ENCODE peak calls at places on chromosomes 5 and 9, in four cellular contexts. R is epithelial cell of esophagus, D is thyroid gland, V is AG10803. M is an unnamed sample.

GRCh38 chr5:93313672-93314071 is 267.3 kb downstream of the NR2F1-AS1 start:
- DNase-seq in D (no peak), R (no peak), V (no peak), M (no peak)

GRCh38 chr5:151751091-151751490 is 7.3 kb downstream of the ATOX1 start:
- DNase-seq in D (no peak), R (peak), V (peak), M (no peak)

GRCh38 chr5:153572393-153572930 is 82.0 kb downstream of the GRIA1 start:
- DNase-seq in D (no peak), V (no peak), R (no peak), M (no peak)

GRCh38 chr5:163586431-163587033 is 81.1 kb downstream of the MAT2B start:
- DNase-seq in V (peak), D (no peak), R (no peak), M (no peak)

GRCh38 chr5:4098226-4098625 is 502.6 kb downstream of the IRX1 start:
- DNase-seq in V (no peak), D (no peak), R (no peak), M (no peak)

GRCh38 chr5:168104811-168105481 is 186.5 kb upstream of the WWC1 start:
- DNase-seq in R (no peak), V (no peak), D (peak), M (no peak)

GRCh38 chr5:149724130-149724850 is 5.8 kb upstream of the PPARGC1B start:
- DNase-seq in D (no peak), R (no peak), V (no peak), M (no peak)

GRCh38 chr9:77980622-77981021 is 51.0 kb downstream of the GNAQ start:
- DNase-seq in R (peak), V (peak), D (no peak), M (no peak)

GRCh38 chr5:54616031-54616430 is 98.5 kb downstream of the SNX18 start:
- DNase-seq in D (peak), R (peak), V (peak), M (no peak)

GRCh38 chr9:114405294-114406034 is 17.7 kb upstream of the AKNA start:
- DNase-seq in D (peak), V (peak), R (peak), M (peak)

DNA sequence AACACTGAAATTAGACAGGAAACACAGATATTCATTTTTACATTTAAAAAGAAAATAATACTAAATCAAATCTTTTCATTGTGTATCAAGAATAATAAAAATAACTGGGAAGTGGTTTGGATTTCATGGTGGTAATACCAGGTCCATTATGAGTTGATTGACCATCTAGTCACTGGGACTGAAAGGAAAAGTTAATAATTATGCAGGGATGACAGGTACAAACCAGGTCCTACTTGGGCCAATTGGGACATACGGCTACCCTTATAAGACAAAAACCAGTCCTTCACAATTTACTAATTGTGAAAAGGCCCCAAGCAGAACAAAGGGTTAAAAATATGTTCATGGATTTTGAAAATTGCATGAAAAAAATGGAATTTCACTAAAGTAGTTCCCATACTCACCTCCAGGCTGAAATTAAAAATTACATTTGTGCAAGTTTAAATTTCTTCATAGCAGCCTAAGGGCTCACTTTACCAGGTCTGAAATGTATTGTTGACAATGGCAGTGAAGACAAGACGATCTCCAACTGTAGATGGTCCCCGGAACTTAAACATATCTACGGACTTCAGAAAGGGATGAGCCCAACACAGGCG is 44.1 kb downstream of the ZCCHC9 start:
- DNase-seq in V (no peak), D (no peak), R (no peak), M (no peak)
- TF ChIP-seq CTCF in V (no peak), D (no peak), R (no peak), M (no peak)

DNA sequence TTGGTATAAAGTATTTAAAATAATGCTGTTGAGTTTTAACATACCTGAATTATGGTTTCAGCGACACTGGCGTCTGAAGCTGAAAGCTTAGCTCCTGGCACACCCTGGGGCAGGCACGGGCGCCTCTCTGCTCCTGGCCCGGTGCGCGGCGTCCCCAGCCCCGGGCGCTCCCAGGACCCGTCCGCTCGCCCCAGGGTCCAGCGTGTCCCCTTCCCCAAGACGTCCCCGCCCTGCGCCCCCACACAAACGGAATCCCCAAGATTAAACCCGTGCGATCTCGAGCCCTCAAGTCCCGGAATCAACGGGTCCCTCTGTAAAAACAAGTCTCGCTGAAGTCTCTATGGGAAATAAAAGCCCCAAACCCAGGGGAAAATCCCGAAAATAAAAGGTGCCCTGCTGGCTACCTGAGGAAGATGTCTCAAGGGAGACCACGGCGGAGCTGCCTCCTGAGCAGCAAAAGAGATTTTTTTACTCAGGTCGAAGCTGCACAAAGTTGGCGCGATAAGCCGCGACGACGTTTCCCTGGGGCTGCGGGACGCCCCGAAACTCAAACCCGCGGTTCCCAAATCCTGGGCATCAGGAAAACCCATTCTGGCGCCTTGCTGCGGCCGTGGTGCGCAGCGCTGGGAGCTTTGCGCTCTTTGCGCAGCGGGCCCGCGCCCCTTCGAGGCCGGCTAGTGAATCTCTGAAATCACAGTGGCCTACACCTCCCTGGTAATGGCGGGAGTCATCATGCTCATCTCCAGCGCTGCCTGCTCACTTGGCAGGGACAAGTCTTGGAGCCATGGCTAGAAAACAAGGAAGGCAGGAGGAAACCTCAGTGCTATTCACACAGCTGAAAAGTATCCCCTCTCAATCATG is 6.3 kb upstream of the IFNA8 start:
- DNase-seq in V (no peak), D (no peak), R (no peak), M (no peak)
- H3K4me3 ChIP-seq in V (peak), D (no peak), R (peak), M (peak)

GRCh38 chr5:67493676-67494075 is 297.1 kb upstream of the CD180 start:
- DNase-seq in D (peak), V (peak), R (peak), M (no peak)
- TF ChIP-seq CTCF in D (no peak), V (peak), R (peak), M (peak)

GRCh38 chr5:178331491-178331981 is 98.9 kb upstream of the PHYKPL start:
- DNase-seq in V (peak), R (no peak), D (peak), M (peak)
- H3K4me3 ChIP-seq in V (no peak), R (no peak), D (no peak), M (no peak)

DNA sequence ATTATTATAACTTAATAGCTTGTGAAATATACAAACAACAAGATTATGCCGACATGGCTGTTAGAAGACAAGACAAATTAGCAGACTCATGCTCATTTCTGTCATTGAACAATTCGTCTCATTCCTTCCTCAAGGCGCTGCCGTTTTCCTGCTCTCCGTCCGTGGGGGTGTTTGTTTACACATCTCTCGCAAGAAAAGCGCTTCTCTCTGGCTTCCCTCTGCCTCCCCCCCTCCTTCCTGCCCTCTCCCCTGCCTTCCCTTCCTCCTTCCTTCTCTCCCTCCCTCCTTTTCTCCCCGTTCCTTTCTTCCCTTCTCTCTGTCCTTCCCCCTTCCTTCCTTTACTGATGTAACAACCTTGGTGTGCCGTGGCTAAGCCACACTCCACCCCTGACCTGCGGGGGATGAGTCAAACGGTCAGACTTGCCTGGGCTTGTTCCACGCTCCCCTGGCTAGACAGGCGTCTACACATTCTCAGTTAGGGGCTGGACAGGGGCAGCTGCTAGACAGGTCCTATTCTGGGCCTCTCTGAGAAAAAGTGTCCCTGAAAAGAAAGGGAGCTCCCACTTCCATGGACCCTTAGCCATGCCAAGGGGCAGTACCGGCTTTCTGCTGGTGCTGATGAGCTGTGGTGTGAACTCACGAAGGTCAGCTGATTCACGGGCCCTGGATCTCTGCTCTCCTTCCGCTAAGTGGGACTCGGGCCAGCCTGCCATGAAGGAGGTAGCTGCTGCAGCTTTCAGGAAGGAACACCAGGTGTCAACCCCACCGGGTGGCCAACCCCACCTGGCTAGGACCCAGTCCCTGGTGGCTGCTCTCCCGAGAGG is 32.0 kb upstream of the SPTLC1 start:
- DNase-seq in R (peak), D (peak), V (peak), M (no peak)
- TF ChIP-seq CTCF in R (no peak), D (no peak), V (peak), M (no peak)

DNA sequence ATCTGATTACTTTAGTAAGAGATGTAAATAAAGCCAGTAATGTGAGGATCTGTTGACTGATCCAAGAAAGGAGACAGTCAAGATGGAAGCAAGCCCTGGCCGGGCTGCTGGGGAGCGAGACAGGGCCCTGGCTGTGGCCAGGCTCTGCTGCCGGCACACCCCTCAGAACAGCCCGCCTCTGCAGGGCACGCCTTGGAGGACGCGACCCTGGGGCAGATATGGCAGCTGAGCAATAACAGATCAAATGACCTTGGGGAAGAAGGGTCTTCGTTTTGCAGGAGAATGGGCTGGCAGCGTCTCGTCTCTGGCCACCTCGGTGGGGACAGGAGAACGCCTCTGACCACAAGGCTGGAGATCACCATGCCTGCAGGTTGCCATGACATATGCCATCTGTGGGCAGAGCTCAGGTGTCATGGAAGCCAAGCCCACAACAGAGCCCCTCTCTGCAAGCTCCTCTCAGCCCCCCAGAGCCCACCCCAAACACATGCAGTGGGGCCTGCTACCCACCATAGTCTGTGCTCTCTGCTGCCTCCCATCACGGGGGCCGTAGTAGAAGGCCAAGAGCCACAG is 206.5 kb downstream of the FANCC start:
- DNase-seq in R (no peak), D (no peak), V (no peak), M (no peak)
- H3K4me3 ChIP-seq in R (no peak), D (no peak), V (no peak), M (no peak)

GRCh38 chr9:97470076-97470475 is 31.4 kb upstream of the TMOD1 start:
- DNase-seq in D (peak), R (peak), V (no peak), M (no peak)
- TF ChIP-seq CTCF in D (no peak), R (peak), V (no peak), M (no peak)

DNA sequence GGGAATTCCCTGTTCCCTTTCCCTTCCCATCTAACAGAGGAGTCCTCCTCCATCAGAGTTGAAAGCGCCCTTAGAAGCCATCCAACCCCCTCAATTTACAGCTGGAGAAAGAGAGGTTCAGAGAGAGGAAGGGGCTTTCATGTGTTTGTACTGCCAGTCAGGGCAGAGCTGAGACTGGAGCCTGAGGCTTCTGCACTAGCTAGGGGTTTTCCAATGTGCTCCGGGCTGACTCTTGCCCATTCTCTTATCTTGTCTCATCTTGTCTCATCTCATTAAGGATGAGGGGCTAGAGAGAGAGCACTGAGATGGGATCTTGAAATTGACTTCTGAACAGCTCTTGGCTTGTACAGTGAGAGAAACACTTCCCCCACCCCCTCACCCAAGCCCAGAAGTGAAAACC is 67.4 kb upstream of the SHB start:
- DNase-seq in V (no peak), R (no peak), D (no peak), M (no peak)
- H3K4me3 ChIP-seq in V (no peak), R (no peak), D (no peak), M (no peak)

GRCh38 chr5:145856285-145856818 is 16.5 kb downstream of the GRXCR2 start:
- DNase-seq in V (peak), D (peak), R (peak), M (peak)
- TF ChIP-seq CTCF in V (no peak), D (no peak), R (no peak), M (no peak)

DNA sequence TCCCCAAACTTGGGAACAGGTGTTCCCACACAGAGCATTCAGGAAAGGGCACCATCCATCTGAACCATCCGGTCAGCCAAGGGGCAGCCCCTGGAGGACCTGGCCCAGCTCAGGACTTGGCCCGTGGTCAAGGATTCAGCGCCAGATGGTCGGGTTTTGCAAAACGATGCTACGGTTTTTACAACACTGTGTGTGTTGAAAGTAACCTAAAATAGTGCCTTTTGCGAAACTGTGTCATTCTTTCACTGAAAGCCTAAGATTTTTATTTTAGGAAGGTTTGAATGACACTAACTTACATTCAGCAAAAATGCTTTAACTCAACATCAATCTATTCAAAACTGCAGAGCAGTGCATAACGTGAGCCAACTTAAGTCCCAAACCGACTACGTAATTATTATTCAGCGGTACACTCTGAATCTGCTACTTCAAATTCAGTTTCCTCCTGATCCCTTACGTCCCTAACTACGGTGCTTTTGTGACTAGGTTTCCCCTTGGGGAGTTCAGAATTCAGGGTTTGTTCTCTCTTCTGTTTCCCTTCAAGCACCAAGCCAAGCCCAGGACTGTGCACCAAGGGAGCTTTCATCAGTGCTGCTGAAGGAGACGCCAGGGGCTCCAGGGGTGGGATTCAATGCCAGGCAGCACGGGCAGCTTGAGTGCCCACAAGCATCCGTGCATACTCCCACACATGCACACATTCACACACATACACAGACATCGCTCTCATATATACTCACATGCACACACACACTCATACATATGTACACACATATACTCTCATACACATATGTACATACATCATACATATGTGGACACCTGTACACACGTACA is 25.8 kb downstream of the LPCAT1 start:
- DNase-seq in D (no peak), V (no peak), R (no peak), M (no peak)
- H3K4me3 ChIP-seq in D (no peak), V (no peak), R (no peak), M (no peak)

M was measured in tibial nerve.